ENCODE peak calls at places on chromosomes 4 and X, in four cellular contexts. One of them, this sample, is unnamed.

GRCh38 chrX:133258481-133258880 is 40.3 kb upstream of the TFDP3 start:
- DNase-seq in IMR-90: peak; percentile 63
- DNase-seq in mesendoderm: no peak
- DNase-seq in neuronal stem cell: no peak
- DNase-seq in this sample: no peak

GRCh38 chrX:8591526-8591925 is 126.9 kb downstream of the VCX3B start:
- DNase-seq in IMR-90: no peak
- DNase-seq in neuronal stem cell: no peak
- DNase-seq in mesendoderm: no peak
- DNase-seq in this sample: no peak

GRCh38 chr4:183960912-183961569 is 55.9 kb downstream of the STOX2 start:
- DNase-seq in IMR-90: no peak
- DNase-seq in neuronal stem cell: no peak
- DNase-seq in mesendoderm: peak; percentile 67
- DNase-seq in this sample: no peak

GRCh38 chrX:14581081-14581480 is 51.7 kb downstream of the GLRA2 start:
- DNase-seq in mesendoderm: no peak
- DNase-seq in neuronal stem cell: no peak
- DNase-seq in IMR-90: no peak
- DNase-seq in this sample: no peak

GRCh38 chrX:35890699-35891098 is 28.8 kb upstream of the CFAP47 start:
- DNase-seq in neuronal stem cell: peak; percentile 9
- DNase-seq in mesendoderm: peak; percentile 75
- DNase-seq in IMR-90: peak; percentile 11
- DNase-seq in this sample: peak; percentile 59

GRCh38 chrX:95666056-95666455 is 1018.6 kb upstream of the DIAPH2 start:
- DNase-seq in neuronal stem cell: no peak
- DNase-seq in mesendoderm: no peak
- DNase-seq in IMR-90: no peak
- DNase-seq in this sample: no peak

GRCh38 chr4:126969360-126969759 is 663.4 kb upstream of the INTU start:
- DNase-seq in mesendoderm: no peak
- DNase-seq in neuronal stem cell: no peak
- DNase-seq in IMR-90: no peak
- DNase-seq in this sample: no peak

GRCh38 chr4:150739591-150739990 is 157.6 kb downstream of the MAB21L2 start:
- DNase-seq in neuronal stem cell: no peak
- DNase-seq in mesendoderm: peak; percentile 71
- DNase-seq in IMR-90: no peak
- DNase-seq in this sample: no peak

GRCh38 chr4:116752027-116752426 is 333.3 kb downstream of the TRAM1L1 start:
- DNase-seq in IMR-90: no peak
- DNase-seq in neuronal stem cell: no peak
- DNase-seq in mesendoderm: no peak
- DNase-seq in this sample: no peak

GRCh38 chrX:47632664-47633063 is 2.9 kb upstream of the CFP start:
- DNase-seq in mesendoderm: no peak
- DNase-seq in neuronal stem cell: no peak
- DNase-seq in IMR-90: no peak
- DNase-seq in this sample: no peak

GRCh38 chr4:39706829-39707511 is 9.0 kb downstream of the UBE2K start:
- DNase-seq in mesendoderm: peak; percentile 85
- DNase-seq in neuronal stem cell: no peak
- DNase-seq in IMR-90: no peak
- DNase-seq in this sample: no peak

GRCh38 chr4:127641524-127641923 is 8.8 kb downstream of the INTU start:
- DNase-seq in mesendoderm: no peak
- DNase-seq in neuronal stem cell: no peak
- DNase-seq in IMR-90: peak; percentile 15
- DNase-seq in this sample: no peak

GRCh38 chr4:24001945-24002640 is 112.2 kb upstream of the PPARGC1A start:
- DNase-seq in neuronal stem cell: no peak
- DNase-seq in IMR-90: no peak
- DNase-seq in mesendoderm: peak; percentile 55
- DNase-seq in this sample: no peak

GRCh38 chr4:28225005-28225404 is 1364.4 kb downstream of the STIM2 start:
- DNase-seq in mesendoderm: peak; percentile 81
- DNase-seq in IMR-90: peak; percentile 67
- DNase-seq in neuronal stem cell: peak; percentile 21
- DNase-seq in this sample: peak; percentile 57

GRCh38 chr4:143186202-143186601 is 1.5 kb downstream of the USP38 start:
- DNase-seq in mesendoderm: no peak
- DNase-seq in neuronal stem cell: no peak
- DNase-seq in IMR-90: peak; percentile 24
- DNase-seq in this sample: no peak

GRCh38 chr4:31114821-31115220 is 394.7 kb downstream of the PCDH7 start:
- DNase-seq in IMR-90: no peak
- DNase-seq in mesendoderm: no peak
- DNase-seq in neuronal stem cell: no peak
- DNase-seq in this sample: no peak

GRCh38 chr4:112931001-112931400 is 118.5 kb upstream of the ANK2 start:
- DNase-seq in mesendoderm: no peak
- DNase-seq in IMR-90: no peak
- DNase-seq in neuronal stem cell: no peak
- DNase-seq in this sample: no peak

GRCh38 chr4:183360161-183360919 is 38.1 kb upstream of the CLDN24 start:
- DNase-seq in neuronal stem cell: no peak
- DNase-seq in mesendoderm: peak; percentile 42
- DNase-seq in IMR-90: peak; percentile 23
- DNase-seq in this sample: no peak

GRCh38 chrX:2539586-2539985 is 38.8 kb upstream of the DHRSX start:
- DNase-seq in mesendoderm: no peak
- DNase-seq in IMR-90: no peak
- DNase-seq in neuronal stem cell: no peak
- DNase-seq in this sample: no peak

GRCh38 chr4:82629238-82630000 is 67.6 kb upstream of the TMEM150C start:
- DNase-seq in mesendoderm: peak; percentile 69
- DNase-seq in IMR-90: peak; percentile 61
- DNase-seq in neuronal stem cell: no peak
- DNase-seq in this sample: no peak

GRCh38 chr4:2260336-2261109 is 1.4 kb downstream of the MXD4 start:
- DNase-seq in mesendoderm: no peak
- DNase-seq in neuronal stem cell: no peak
- DNase-seq in IMR-90: no peak
- DNase-seq in this sample: peak; percentile 23

GRCh38 chr4:171279131-171279530 is 534.1 kb upstream of the GALNTL6 start:
- DNase-seq in IMR-90: no peak
- DNase-seq in neuronal stem cell: no peak
- DNase-seq in mesendoderm: no peak
- DNase-seq in this sample: no peak

GRCh38 chrX:19382500-19383145 is 38.9 kb downstream of the PDHA1 start:
- DNase-seq in IMR-90: peak; percentile 32
- DNase-seq in neuronal stem cell: peak; percentile 27
- DNase-seq in mesendoderm: peak; percentile 63
- DNase-seq in this sample: peak; percentile 76

GRCh38 chr4:132227349-132228165 is 921.5 kb upstream of the PCDH10 start:
- DNase-seq in IMR-90: peak; percentile 2
- DNase-seq in neuronal stem cell: no peak
- DNase-seq in mesendoderm: peak; percentile 73
- DNase-seq in this sample: peak; percentile 82

GRCh38 chr4:81913427-81913878 is 441.7 kb upstream of the RASGEF1B start:
- DNase-seq in IMR-90: peak; percentile 31
- DNase-seq in mesendoderm: peak; percentile 94
- DNase-seq in neuronal stem cell: peak; percentile 71
- DNase-seq in this sample: peak; percentile 86

GRCh38 chrX:118325453-118325852 is 20.5 kb upstream of the WDR44 start:
- DNase-seq in neuronal stem cell: no peak
- DNase-seq in IMR-90: no peak
- DNase-seq in mesendoderm: no peak
- DNase-seq in this sample: no peak

DNA sequence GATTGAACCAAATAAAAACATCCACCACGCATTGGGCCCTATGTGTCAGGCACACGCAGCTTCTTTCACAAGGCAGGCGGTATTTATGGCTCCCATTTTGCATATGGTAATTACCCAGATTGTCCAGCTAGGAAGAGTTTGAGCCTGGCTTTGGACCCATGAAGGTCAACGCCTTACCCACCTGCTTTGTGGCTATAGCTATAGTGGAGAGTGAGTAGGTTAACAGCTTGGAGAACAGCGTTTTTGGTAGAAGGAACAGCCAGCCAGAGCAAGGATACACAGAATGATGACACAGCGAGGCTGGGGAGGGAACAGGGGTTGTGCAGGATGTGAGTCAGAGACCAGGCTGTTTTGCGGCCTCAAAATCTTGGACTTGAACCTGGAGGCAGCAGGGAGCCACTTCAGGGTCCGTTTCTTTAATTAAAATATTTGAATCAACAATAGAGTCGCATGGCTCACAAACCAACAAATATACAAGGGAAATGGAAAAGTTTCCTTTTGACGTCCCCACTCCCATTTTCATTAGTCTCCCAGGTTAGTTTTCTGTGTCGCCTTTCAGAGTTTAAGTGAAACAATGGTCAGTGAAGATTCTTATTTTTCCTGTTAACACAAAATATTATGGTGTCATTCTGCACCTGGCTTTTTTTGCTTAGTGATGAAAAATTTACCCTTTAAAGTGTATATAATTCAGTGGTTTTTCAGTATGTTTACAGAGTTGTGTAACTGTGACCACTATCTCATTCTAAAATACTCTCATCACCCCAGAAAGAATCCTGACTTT is 118.2 kb upstream of the STX18 start:
- DNase-seq in IMR-90: peak; percentile 94
- DNase-seq in mesendoderm: no peak
- DNase-seq in neuronal stem cell: no peak
- DNase-seq in this sample: no peak
- H3K23ac ChIP-seq in IMR-90: peak overlapping the region; percentile 63
- H3K23ac ChIP-seq in mesendoderm: no peak overlapping the region
- H3K23ac ChIP-seq in neuronal stem cell: no peak overlapping the region
- H3K23ac ChIP-seq in this sample: no peak overlapping the region

GRCh38 chr4:140080883-140081282 is 73.1 kb downstream of the MAML3 start:
- DNase-seq in neuronal stem cell: no peak
- DNase-seq in mesendoderm: no peak
- DNase-seq in IMR-90: peak; percentile 51
- DNase-seq in this sample: no peak

GRCh38 chr4:140081582-140082398 is 72.2 kb downstream of the MAML3 start:
- DNase-seq in neuronal stem cell: no peak
- DNase-seq in mesendoderm: no peak
- DNase-seq in IMR-90: no peak
- DNase-seq in this sample: no peak

GRCh38 chr4:140084426-140084825 is 69.6 kb downstream of the MAML3 start:
- DNase-seq in neuronal stem cell: no peak
- DNase-seq in IMR-90: no peak
- DNase-seq in mesendoderm: no peak
- DNase-seq in this sample: no peak

GRCh38 chr4:140083320-140083719 is 70.7 kb downstream of the MAML3 start:
- DNase-seq in IMR-90: no peak
- DNase-seq in mesendoderm: no peak
- DNase-seq in neuronal stem cell: no peak
- DNase-seq in this sample: no peak

GRCh38 chr4:140082399-140082758 is 71.6 kb downstream of the MAML3 start:
- DNase-seq in IMR-90: no peak
- DNase-seq in mesendoderm: no peak
- DNase-seq in neuronal stem cell: no peak
- DNase-seq in this sample: no peak
- H3K23ac ChIP-seq in IMR-90: peak overlapping the region; percentile 75
- H3K23ac ChIP-seq in mesendoderm: no peak overlapping the region
- H3K23ac ChIP-seq in neuronal stem cell: no peak overlapping the region
- H3K23ac ChIP-seq in this sample: no peak overlapping the region

GRCh38 chr4:105572296-105572695 is 19.9 kb downstream of the ARHGEF38 start:
- DNase-seq in neuronal stem cell: no peak
- DNase-seq in mesendoderm: no peak
- DNase-seq in IMR-90: no peak
- DNase-seq in this sample: no peak

GRCh38 chr4:105569851-105570207 is 17.4 kb downstream of the ARHGEF38 start:
- DNase-seq in neuronal stem cell: no peak
- DNase-seq in mesendoderm: no peak
- DNase-seq in IMR-90: no peak
- DNase-seq in this sample: no peak

GRCh38 chr4:105563352-105563751 is 10.9 kb downstream of the ARHGEF38 start:
- DNase-seq in IMR-90: no peak
- DNase-seq in neuronal stem cell: no peak
- DNase-seq in mesendoderm: no peak
- DNase-seq in this sample: no peak

DNA sequence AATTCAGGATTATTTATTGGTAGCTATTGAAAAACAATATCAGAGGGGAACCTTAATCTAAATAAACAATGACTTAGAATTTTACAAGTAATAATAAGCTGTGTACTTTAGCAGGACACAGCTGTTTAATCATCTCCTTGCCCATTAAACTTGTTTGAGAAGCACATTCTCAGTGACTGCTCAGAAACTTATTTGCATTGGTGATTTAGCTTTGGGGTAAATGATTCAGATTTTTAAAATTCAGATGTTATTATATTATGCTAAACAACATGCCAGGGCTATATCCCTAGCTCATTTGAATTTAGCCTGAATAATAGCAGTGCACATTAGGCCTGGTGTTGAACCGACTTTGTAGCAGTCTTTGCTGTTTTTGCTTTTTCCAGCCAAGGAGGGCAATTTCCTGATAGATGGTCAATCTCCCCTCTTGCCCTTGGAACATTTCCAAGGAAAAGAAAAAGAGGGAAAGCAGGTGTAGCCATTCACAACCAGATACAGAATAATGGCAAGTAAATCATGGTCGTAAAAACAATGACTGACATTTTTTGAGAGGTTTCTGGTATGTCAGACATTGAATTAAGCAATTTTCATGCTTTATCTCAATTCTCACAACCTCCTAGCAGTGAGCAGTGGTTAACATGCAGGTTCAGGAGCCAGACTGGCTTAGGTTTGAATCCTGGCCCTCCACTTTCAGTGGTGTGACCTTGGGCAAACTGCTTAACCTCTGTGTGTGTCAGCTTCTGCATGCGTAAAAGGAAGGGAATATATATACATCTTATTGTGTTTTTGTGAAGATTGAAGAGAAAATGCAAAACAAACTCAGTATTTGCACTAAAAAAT is 16.8 kb downstream of the ARHGEF38 start:
- DNase-seq in mesendoderm: no peak
- DNase-seq in neuronal stem cell: no peak
- DNase-seq in IMR-90: no peak
- DNase-seq in this sample: no peak
- H3K23ac ChIP-seq in mesendoderm: no peak overlapping the region
- H3K23ac ChIP-seq in neuronal stem cell: no peak overlapping the region
- H3K23ac ChIP-seq in IMR-90: no peak overlapping the region
- H3K23ac ChIP-seq in this sample: no peak overlapping the region

GRCh38 chrX:43731086-43731485 is 75.0 kb downstream of the MAOA start:
- DNase-seq in IMR-90: no peak
- DNase-seq in mesendoderm: no peak
- DNase-seq in neuronal stem cell: no peak
- DNase-seq in this sample: no peak
- H3K23ac ChIP-seq in IMR-90: no peak overlapping the region
- H3K23ac ChIP-seq in mesendoderm: no peak overlapping the region
- H3K23ac ChIP-seq in neuronal stem cell: no peak overlapping the region
- H3K23ac ChIP-seq in this sample: no peak overlapping the region